ENCODE peak calls at places on chromosomes 4 and X, in ten cellular contexts. Y is fibroblast of lung; L is heart left ventricle; X is H9; C is pancreas; S is PC-9; K is A549; T is heart right ventricle; N is naive thymus-derived CD4-positive, alpha-beta T cell; B is neural progenitor cell. A is an unnamed sample.

GRCh38 chr4:16995451-16995850 is 97.0 kb upstream of the LDB2 start:
- DNase-seq in Y (no peak), L (no peak), X (peak; percentile 60), C (no peak), S (no peak), K (no peak), T (no peak), N (no peak), B (no peak), A (no peak)

GRCh38 chr4:68348577-68348976 is 1.3 kb downstream of the YTHDC1 start:
- DNase-seq in Y (no peak), L (no peak), X (no peak), C (no peak), S (no peak), K (no peak), T (no peak), N (no peak), B (peak; percentile 19), A (no peak)

GRCh38 chr4:112731715-112732114 is 94.8 kb downstream of the LARP7 start:
- DNase-seq in Y (no peak), L (no peak), X (no peak), C (no peak), S (no peak), K (no peak), T (no peak), N (no peak), B (no peak), A (no peak)

GRCh38 chr4:32745351-32745750 is 2025.2 kb downstream of the PCDH7 start:
- DNase-seq in Y (no peak), L (no peak), X (no peak), C (no peak), S (no peak), K (no peak), T (no peak), N (no peak), B (no peak), A (no peak)

GRCh38 chr4:85420831-85421230 is 54.1 kb upstream of the ARHGAP24 start:
- DNase-seq in Y (no peak), L (no peak), X (no peak), C (no peak), S (no peak), K (no peak), T (no peak), N (no peak), B (peak; percentile 11), A (no peak)

GRCh38 chr4:187128226-187128625 is 404.6 kb upstream of the FAT1 start:
- DNase-seq in Y (peak; percentile 82), L (no peak), X (no peak), C (no peak), S (no peak), K (no peak), T (no peak), N (no peak), B (no peak), A (no peak)

GRCh38 chr4:169030575-169030982 is 20.5 kb upstream of the CBR4 start:
- DNase-seq in Y (peak; percentile 49), L (no peak), X (no peak), C (no peak), S (no peak), K (peak; percentile 56), T (no peak), N (no peak), B (no peak), A (no peak)

GRCh38 chr4:3047464-3048286 is 26.7 kb downstream of the HTT-AS start:
- DNase-seq in Y (peak; percentile 28), L (peak; percentile 79), X (peak; percentile 86), C (no peak), S (no peak), K (peak; percentile 16), T (peak; percentile 62), N (peak; percentile 40), B (peak; percentile 79), A (peak; percentile 81)

GRCh38 chr4:188941524-188942109 is 802.4 kb downstream of the TRIML1 start:
- DNase-seq in Y (peak; percentile 99), L (no peak), X (no peak), C (no peak), S (peak; percentile 47), K (peak; percentile 58), T (no peak), N (no peak), B (no peak), A (no peak)

GRCh38 chr4:103204114-103204513 is 6.0 kb upstream of the CENPE start:
- DNase-seq in Y (no peak), L (no peak), X (no peak), C (no peak), S (no peak), K (no peak), T (no peak), N (no peak), B (peak; percentile 8), A (no peak)

GRCh38 chrX:110194977-110195376 is 122.9 kb downstream of the AMMECR1 start:
- DNase-seq in Y (no peak), L (no peak), X (no peak), C (no peak), S (no peak), K (no peak), T (no peak), N (no peak), B (no peak), A (no peak)

GRCh38 chrX:49165901-49166881 is 3.6 kb downstream of the MAGIX start:
- DNase-seq in Y (peak; percentile 76), L (peak; percentile 89), X (peak; percentile 94), C (peak; percentile 86), S (no peak), K (no peak), T (peak; percentile 78), N (peak; percentile 41), B (peak; percentile 89), A (peak; percentile 64)

GRCh38 chrX:49164589-49165360 is 2.2 kb downstream of the MAGIX start:
- DNase-seq in Y (no peak), L (no peak), X (no peak), C (no peak), S (no peak), K (no peak), T (no peak), N (no peak), B (no peak), A (no peak)

GRCh38 chrX:49163555-49164419 is 1.2 kb downstream of the MAGIX start:
- DNase-seq in Y (peak; percentile 65), L (peak; percentile 93), X (peak; percentile 89), C (peak; percentile 93), S (peak; percentile 42), K (peak; percentile 72), T (peak; percentile 88), N (peak; percentile 74), B (peak; percentile 88), A (peak; percentile 80)

GRCh38 chrX:49166914-49167739 is 4.6 kb downstream of the MAGIX start:
- DNase-seq in Y (peak; percentile 85), L (peak; percentile 91), X (no peak), C (peak; percentile 68), S (no peak), K (no peak), T (peak; percentile 74), N (peak; percentile 20), B (peak; percentile 20), A (peak; percentile 54)

GRCh38 chrX:49167740-49168108 is 4.0 kb upstream of the PLP2 start:
- DNase-seq in Y (no peak), L (no peak), X (no peak), C (no peak), S (no peak), K (no peak), T (no peak), N (no peak), B (no peak), A (no peak)
- H3K27ac ChIP-seq in Y (peak overlapping the region; percentile 86), L (peak overlapping the region; percentile 94), X (no peak overlapping the region), C (peak overlapping the region; percentile 52), S (no peak overlapping the region), K (no peak overlapping the region), T (peak overlapping the region; percentile 91), N (peak overlapping the region; percentile 76), B (no peak overlapping the region), A (peak overlapping the region; percentile 79)

DNA sequence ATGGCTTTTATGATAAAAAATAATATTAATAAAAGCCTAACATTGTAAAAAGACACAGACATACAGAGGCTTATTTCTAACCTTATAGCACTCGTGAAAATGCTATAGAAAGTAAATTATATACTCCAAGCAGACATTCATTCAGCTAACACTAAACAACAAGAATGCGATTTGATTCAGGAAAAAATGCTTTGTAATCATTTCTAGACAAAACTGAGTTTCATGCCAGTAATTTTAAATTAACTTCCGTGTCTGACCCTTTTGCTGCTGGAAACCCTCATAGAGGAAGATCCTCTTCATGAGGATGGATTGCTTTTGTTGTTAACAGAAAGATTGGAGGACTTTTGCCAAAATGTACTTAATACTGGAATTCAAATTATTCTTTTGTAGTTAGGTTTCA is 43.2 kb downstream of the GUCY1A1 start:
- DNase-seq in Y (no peak), L (no peak), X (no peak), C (no peak), S (no peak), K (no peak), T (no peak), N (no peak), B (no peak), A (no peak)
- H3K9me3 ChIP-seq in Y (no peaks in the 10 kb centered on the region), L (no peaks in the 10 kb centered on the region), X (no peaks in the 10 kb centered on the region), C (no peaks in the 10 kb centered on the region), S (no peaks in the 10 kb centered on the region), K (no peaks in the 10 kb centered on the region), T (no peaks in the 10 kb centered on the region), N (no peaks in the 10 kb centered on the region), B (no peaks in the 10 kb centered on the region), A (no peaks in the 10 kb centered on the region)

DNA sequence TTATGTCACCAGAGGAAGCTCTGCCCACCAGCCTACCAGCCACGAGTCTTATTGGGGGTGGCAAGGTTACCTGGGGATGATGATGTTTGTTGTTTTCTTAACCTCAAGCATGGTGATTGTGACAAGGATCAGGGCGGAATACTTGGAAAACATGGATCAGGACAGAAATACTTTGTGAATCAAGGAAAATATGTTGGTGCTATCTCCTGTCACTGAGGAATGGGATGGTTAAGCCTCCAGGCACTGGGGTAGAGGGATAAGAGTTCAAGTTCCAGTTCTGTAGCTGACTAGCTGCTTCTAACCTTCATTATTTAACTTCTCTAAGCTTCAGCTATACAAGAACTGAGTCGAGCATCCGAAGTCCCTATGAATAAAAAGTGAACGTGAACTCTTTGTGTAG is 101.6 kb upstream of the RBPJ start:
- DNase-seq in Y (no peak), L (no peak), X (no peak), C (no peak), S (no peak), K (no peak), T (no peak), N (no peak), B (no peak), A (no peak)
- H3K27ac ChIP-seq in Y (no peak overlapping the region), L (no peak overlapping the region), X (no peak overlapping the region), C (no peak overlapping the region), S (no peak overlapping the region), K (no peak overlapping the region), T (peak overlapping the region; percentile 25), N (no peak overlapping the region), B (no peak overlapping the region), A (no peak overlapping the region)

DNA sequence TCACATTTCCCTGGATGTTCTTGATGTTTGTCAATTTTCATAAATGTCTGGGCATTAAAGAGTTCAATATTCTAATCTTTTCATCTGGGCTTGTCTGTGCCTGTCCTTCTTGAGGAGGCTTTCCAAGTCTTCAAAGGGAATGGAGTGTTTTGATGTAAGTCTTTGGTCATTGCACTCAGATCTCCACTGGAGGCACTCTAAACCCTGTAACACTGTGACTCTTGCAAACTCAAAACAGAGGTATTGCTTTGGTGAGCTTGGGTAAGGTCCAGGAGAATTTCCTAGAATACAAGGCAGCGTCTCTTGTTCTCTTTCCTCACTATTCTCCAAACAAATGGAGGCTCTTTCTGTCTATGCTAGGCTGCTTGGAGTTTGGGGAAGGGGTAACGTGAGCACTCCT is 1118.1 kb upstream of the PABPC4L start:
- DNase-seq in Y (no peak), L (no peak), X (no peak), C (no peak), S (no peak), K (no peak), T (no peak), N (no peak), B (peak; percentile 13), A (no peak)
- H3K9me3 ChIP-seq in Y (no peaks in the 10 kb centered on the region), L (peaks cover 12% of the 10 kb centered on the region), X (no peaks in the 10 kb centered on the region), C (no peaks in the 10 kb centered on the region), S (no peaks in the 10 kb centered on the region), K (no peaks in the 10 kb centered on the region), T (no peaks in the 10 kb centered on the region), N (peaks cover 5% of the 10 kb centered on the region), B (no peaks in the 10 kb centered on the region), A (peaks cover 4% of the 10 kb centered on the region)